ENCODE peak calls at places on chromosomes 7 and 10, in nine cellular contexts. I is DMS79; O is H54; J is right cardiac atrium; C is RKO; R is left cardiac atrium; G is stimulated activated CD4-positive, alpha-beta T cell treated with anti-CD3 and anti-CD28 coated beads, Interleukin-15, amount 100 ng/mL, for 1 hour; W is D341Med; Q is hypothalamus. H is an unnamed sample.

GRCh38 chr7:112135815-112136706 is 70.1 kb downstream of the DOCK4 start:
- DNase-seq in W (no peak), C (no peak), O (no peak), I (no peak), J (no peak), Q (no peak), R (no peak), G (no peak), H (no peak)

GRCh38 chr7:149821191-149822148 is 16.7 kb upstream of the ZNF862 start:
- DNase-seq in R (peak), O (no peak), C (no peak), J (peak), Q (no peak), W (no peak), G (no peak), I (no peak), H (no peak)

GRCh38 chr10:615583-616152 is 73.8 kb downstream of the DIP2C start:
- DNase-seq in C (peak), Q (no peak), G (no peak), I (no peak), W (no peak), J (no peak), O (peak), R (no peak), H (no peak)

GRCh38 chr10:98296514-98296913 is 28.5 kb upstream of the LOXL4 start:
- DNase-seq in O (no peak), C (no peak), R (no peak), Q (no peak), W (no peak), I (no peak), G (no peak), J (no peak), H (no peak)

GRCh38 chr10:90319188-90319914 is 538.5 kb downstream of the HTR7 start:
- DNase-seq in C (peak), Q (peak), W (peak), J (no peak), G (no peak), R (no peak), O (peak), I (peak), H (no peak)

GRCh38 chr10:42482411-42482810 is 156.0 kb downstream of the ZNF33B start:
- DNase-seq in O (no peak), Q (no peak), C (peak), W (no peak), R (no peak), G (no peak), I (no peak), J (no peak), H (no peak)

GRCh38 chr10:91528080-91528479 is 104.8 kb downstream of the PPP1R3C start:
- DNase-seq in R (no peak), J (no peak), W (no peak), I (no peak), C (no peak), O (no peak), G (no peak), Q (no peak), H (no peak)

GRCh38 chr10:131892817-131893675 is 7.8 kb upstream of the PPP2R2D start:
- DNase-seq in O (no peak), Q (no peak), R (no peak), J (no peak), C (no peak), G (no peak), I (no peak), W (no peak), H (no peak)

GRCh38 chr10:48331436-48331835 is 25.0 kb downstream of the MAPK8 start:
- DNase-seq in W (no peak), Q (no peak), G (no peak), R (no peak), C (no peak), J (no peak), O (no peak), I (no peak), H (no peak)

GRCh38 chr10:122263971-122264370 is 7.1 kb upstream of the BTBD16 start:
- DNase-seq in W (no peak), C (peak), Q (no peak), R (no peak), J (no peak), I (no peak), O (no peak), G (no peak), H (no peak)

GRCh38 chr7:96596120-96596826 is 113.4 kb downstream of the SEM1 start:
- DNase-seq in W (peak), R (no peak), J (no peak), C (peak), O (no peak), G (no peak), I (peak), Q (no peak), H (no peak)

GRCh38 chr10:131176907-131177306 is 134.6 kb downstream of the TCERG1L start:
- DNase-seq in C (no peak), Q (no peak), R (no peak), J (no peak), I (no peak), W (no peak), O (no peak), G (no peak), H (no peak)

GRCh38 chr7:68776326-68776725 is 821.9 kb upstream of the AUTS2 start:
- DNase-seq in I (no peak), Q (no peak), J (no peak), G (no peak), O (no peak), C (no peak), R (no peak), W (no peak), H (no peak)

GRCh38 chr10:126135177-126135576 is 238.8 kb downstream of the FANK1 start:
- DNase-seq in J (no peak), C (no peak), G (no peak), I (no peak), O (no peak), R (no peak), Q (no peak), W (no peak), H (no peak)

GRCh38 chr10:95748349-95748748 is 7.6 kb upstream of the ENTPD1 start:
- DNase-seq in Q (no peak), G (no peak), C (no peak), W (no peak), O (no peak), R (no peak), I (no peak), J (no peak), H (no peak)

GRCh38 chr10:71374481-71375233 is 22.1 kb upstream of the CDH23 start:
- DNase-seq in W (no peak), C (no peak), Q (no peak), J (no peak), G (no peak), O (no peak), I (no peak), R (no peak), H (no peak)

GRCh38 chr7:77696643-77697534 is 630 bp downstream of the RSBN1L start:
- DNase-seq in W (peak), I (peak), Q (peak), J (peak), R (peak), G (peak), C (peak), O (no peak), H (peak)

GRCh38 chr7:55387062-55387965 is 22.2 kb downstream of the LANCL2 start:
- DNase-seq in O (no peak), R (no peak), G (no peak), I (no peak), J (no peak), Q (no peak), C (peak), W (no peak), H (no peak)

GRCh38 chr10:91415816-91416215 is 5.7 kb downstream of the HECTD2 start:
- DNase-seq in O (no peak), I (peak), C (no peak), J (no peak), G (no peak), W (no peak), R (no peak), Q (no peak), H (no peak)

GRCh38 chr7:1355568-1356340 is 103.5 kb downstream of the MICALL2 start:
- DNase-seq in I (peak), G (no peak), O (no peak), J (no peak), W (peak), C (no peak), Q (no peak), R (no peak), H (peak)